ENCODE peak calls at places on chromosomes 5 and 9, in nine cellular contexts. U is NB4, S is Ammon's horn, T is NCI-H446 treated with DMSO at 0.1 percent for 48 hours, O is keratinocyte, P is frontal cortex, D is activated gamma-delta T cell, L is T-helper 9 cell, Q is GM23248. C is an unnamed sample.

GRCh38 chr5:124740055-124740454 is 6.4 kb downstream of the ZNF608 start:
- DNase-seq in S (no peak), T (no peak), U (no peak), L (no peak), O (no peak), D (no peak), Q (no peak), P (no peak), C (no peak)

GRCh38 chr5:40841068-40841805 is at the start of gene CARD6:
- DNase-seq in U (peak), D (no peak), T (no peak), Q (peak), P (no peak), S (peak), O (no peak), L (no peak), C (peak)

GRCh38 chr9:100277166-100277979 is 75.4 kb downstream of the TEX10 start:
- DNase-seq in P (no peak), D (no peak), Q (peak), L (no peak), O (no peak), T (no peak), U (peak), S (no peak), C (peak)

GRCh38 chr5:11075010-11075860 is 314.2 kb upstream of the DAP start:
- DNase-seq in U (peak), S (peak), L (no peak), Q (no peak), P (peak), D (no peak), T (peak), O (no peak), C (no peak)

GRCh38 chr9:87214991-87215390 is 267.7 kb upstream of the GAS1 start:
- DNase-seq in T (no peak), U (no peak), P (no peak), D (no peak), L (no peak), O (no peak), Q (no peak), S (no peak), C (no peak)

GRCh38 chr9:135490980-135491444 is 9.5 kb upstream of the MRPS2 start:
- DNase-seq in O (no peak), D (no peak), U (no peak), Q (no peak), T (no peak), S (no peak), P (no peak), L (no peak), C (no peak)

GRCh38 chr9:105690742-105691141 is 3.6 kb upstream of the TMEM38B start:
- DNase-seq in Q (peak), O (no peak), T (no peak), U (no peak), S (no peak), L (no peak), P (peak), D (no peak), C (no peak)

GRCh38 chr5:41519801-41520200 is 9.4 kb upstream of the PLCXD3 start:
- DNase-seq in U (no peak), L (no peak), D (no peak), O (no peak), Q (peak), P (no peak), T (peak), S (no peak), C (no peak)

GRCh38 chr5:66689522-66690220 is 93.5 kb downstream of the MAST4 start:
- DNase-seq in Q (peak), D (no peak), L (no peak), S (no peak), T (no peak), P (no peak), U (no peak), O (no peak), C (no peak)

GRCh38 chr9:105007143-105007542 is 79.2 kb upstream of the ABCA1 start:
- DNase-seq in T (no peak), Q (peak), O (peak), D (no peak), S (peak), P (no peak), L (no peak), U (peak), C (peak)

GRCh38 chr5:14235872-14236271 is 92.7 kb downstream of the TRIO start:
- DNase-seq in S (no peak), U (no peak), D (no peak), O (no peak), Q (peak), L (no peak), T (no peak), P (no peak), C (no peak)

GRCh38 chr9:117184173-117184572 is 230.7 kb downstream of the ASTN2 start:
- DNase-seq in L (no peak), O (no peak), T (peak), D (no peak), U (no peak), Q (no peak), P (no peak), S (no peak), C (no peak)

GRCh38 chr5:148992265-148992664 is 70.6 kb downstream of the SH3TC2 start:
- DNase-seq in D (no peak), P (no peak), O (no peak), L (no peak), S (no peak), T (no peak), U (no peak), Q (no peak), C (no peak)

GRCh38 chr5:134582941-134583340 is 49.7 kb downstream of the SAR1B start:
- DNase-seq in O (no peak), P (no peak), L (no peak), Q (no peak), D (no peak), U (no peak), T (no peak), S (no peak), C (no peak)

GRCh38 chr9:134055981-134056461 is 11.8 kb downstream of the BRD3 start:
- DNase-seq in L (no peak), T (no peak), U (no peak), S (peak), P (peak), D (no peak), O (peak), Q (peak), C (peak)

GRCh38 chr5:52859619-52860018 is 71.9 kb downstream of the ITGA1 start:
- DNase-seq in U (no peak), S (no peak), Q (peak), L (no peak), O (no peak), D (no peak), T (no peak), P (no peak), C (peak)

GRCh38 chr5:168086104-168086610 is 205.3 kb upstream of the WWC1 start:
- DNase-seq in O (no peak), P (no peak), D (no peak), Q (peak), S (peak), U (no peak), L (no peak), T (no peak), C (no peak)

GRCh38 chr5:9818340-9818845 is 188.2 kb upstream of the TAS2R1 start:
- DNase-seq in L (no peak), S (no peak), U (no peak), O (no peak), P (no peak), T (no peak), D (no peak), Q (no peak), C (no peak)

GRCh38 chr5:176800024-176800423 is 10.3 kb upstream of the UNC5A start:
- DNase-seq in Q (no peak), U (no peak), S (no peak), D (no peak), L (no peak), O (no peak), P (no peak), T (no peak), C (no peak)

GRCh38 chr9:109730228-109730627 is 49.8 kb upstream of the PALM2AKAP2 start:
- DNase-seq in S (no peak), T (no peak), P (no peak), D (no peak), O (no peak), L (no peak), U (no peak), Q (peak), C (no peak)

GRCh38 chr5:149831492-149831891 is 101.4 kb downstream of the PPARGC1B start:
- DNase-seq in D (no peak), O (no peak), Q (peak), T (no peak), U (peak), L (no peak), S (no peak), P (no peak), C (no peak)

GRCh38 chr5:88094403-88094802 is 174.2 kb downstream of the TMEM161B start:
- DNase-seq in U (no peak), O (no peak), S (peak), L (no peak), T (no peak), D (no peak), P (no peak), Q (no peak), C (no peak)

GRCh38 chr9:1129382-1129781 is 79.2 kb downstream of the DMRT2 start:
- DNase-seq in S (no peak), P (no peak), T (no peak), O (no peak), L (no peak), U (no peak), D (no peak), Q (no peak), C (no peak)

GRCh38 chr9:120914953-120915352 is 11.6 kb downstream of the TRAF1 start:
- DNase-seq in O (no peak), T (no peak), S (no peak), D (no peak), Q (peak), U (no peak), P (no peak), L (no peak), C (peak)

GRCh38 chr9:80378669-80379293 is 807.0 kb downstream of the TLE4 start:
- DNase-seq in P (no peak), T (no peak), D (no peak), S (no peak), Q (no peak), L (no peak), O (peak), U (no peak), C (no peak)

GRCh38 chr5:58759745-58760144 is 176.9 kb downstream of the RAB3C start:
- DNase-seq in Q (peak), U (peak), O (no peak), S (peak), T (no peak), D (no peak), P (peak), L (no peak), C (peak)

GRCh38 chr5:151288180-151288579 is 15.4 kb downstream of the SLC36A3 start:
- DNase-seq in Q (no peak), O (no peak), D (no peak), T (no peak), U (peak), S (no peak), L (no peak), P (no peak), C (no peak)

GRCh38 chr5:109656829-109657228 is 32.9 kb upstream of the MAN2A1 start:
- DNase-seq in T (no peak), O (peak), U (peak), Q (peak), P (no peak), D (no peak), L (peak), S (peak), C (peak)

GRCh38 chr9:129108083-129108804 is 2.3 kb downstream of the CRAT start:
- DNase-seq in P (no peak), S (no peak), T (no peak), D (no peak), U (no peak), O (no peak), L (no peak), Q (no peak), C (no peak)

GRCh38 chr9:93600504-93600903 is 24.1 kb downstream of the PHF2 start:
- DNase-seq in L (no peak), T (no peak), S (no peak), Q (no peak), D (no peak), O (no peak), U (peak), P (no peak), C (no peak)

GRCh38 chr5:130773813-130774212 is 391.2 kb downstream of the HINT1 start:
- DNase-seq in T (no peak), O (peak), S (no peak), D (no peak), Q (no peak), L (no peak), P (no peak), U (peak), C (no peak)

GRCh38 chr9:88011005-88011766 is 36.9 kb upstream of the CDK20 start:
- DNase-seq in P (no peak), Q (peak), T (no peak), S (no peak), O (no peak), U (no peak), D (no peak), L (no peak), C (peak)

GRCh38 chr5:115360036-115360685 is 63.7 kb upstream of the CCDC112 start:
- DNase-seq in T (no peak), L (no peak), O (no peak), S (no peak), Q (peak), D (no peak), P (no peak), U (no peak), C (peak)

GRCh38 chr9:128121924-128122808 is 5.4 kb downstream of the PTGES2 start:
- DNase-seq in T (no peak), Q (no peak), L (no peak), U (no peak), D (no peak), O (no peak), S (no peak), P (no peak), C (no peak)

GRCh38 chr5:136004436-136004835 is 24.4 kb upstream of the TGFBI start:
- DNase-seq in L (no peak), D (no peak), U (no peak), Q (peak), P (no peak), O (no peak), S (no peak), T (no peak), C (peak)

GRCh38 chr5:142466195-142466951 is 141.6 kb upstream of the SPRY4 start:
- DNase-seq in Q (peak), S (no peak), T (peak), O (no peak), D (no peak), U (peak), L (no peak), P (no peak), C (peak)

GRCh38 chr5:136053336-136054121 is 24.7 kb downstream of the TGFBI start:
- DNase-seq in O (peak), P (no peak), D (no peak), U (no peak), Q (peak), S (no peak), T (no peak), L (no peak), C (peak)